ENCODE peak calls at places on chromosome 9, in four cellular contexts. V is WTC11, Y is GM12878, W is K562. M is an unnamed sample.

GRCh38 chr9:7121055-7121454 is 363.3 kb downstream of the KDM4C start:
- DNase-seq in Y (peak), V (no peak), W (peak), M (no peak)

GRCh38 chr9:95048225-95049087 is 269.1 kb downstream of the FANCC start:
- DNase-seq in W (peak), Y (no peak), V (peak), M (peak)

GRCh38 chr9:7363777-7364477 is 435.7 kb downstream of the DMAC1 start:
- DNase-seq in V (no peak), W (no peak), Y (no peak), M (no peak)

GRCh38 chr9:92295827-92296258 is 2.3 kb upstream of the IARS1 start:
- DNase-seq in Y (no peak), V (no peak), W (peak), M (no peak)

GRCh38 chr9:17555362-17556054 is 23.4 kb upstream of the SH3GL2 start:
- DNase-seq in W (no peak), V (no peak), Y (no peak), M (no peak)

GRCh38 chr9:105026451-105026850 is 98.5 kb upstream of the ABCA1 start:
- DNase-seq in Y (no peak), W (no peak), V (no peak), M (no peak)

GRCh38 chr9:73566627-73567026 is 415.0 kb downstream of the ANXA1 start:
- DNase-seq in V (no peak), W (no peak), Y (no peak), M (no peak)

GRCh38 chr9:109117856-109118801 is 1.6 kb downstream of the TMEM245 start:
- DNase-seq in V (no peak), Y (no peak), W (peak), M (peak)

GRCh38 chr9:137882506-137882821 is 4.9 kb downstream of the CACNA1B start:
- DNase-seq in W (no peak), Y (no peak), V (no peak), M (no peak)

GRCh38 chr9:128078504-128079434 is 10.7 kb downstream of the SLC25A25 start:
- DNase-seq in Y (no peak), V (no peak), W (peak), M (no peak)

GRCh38 chr9:137650259-137650658 is 31.5 kb downstream of the EHMT1 start:
- DNase-seq in V (no peak), W (no peak), Y (no peak), M (no peak)

GRCh38 chr9:91146391-91147019 is 215.2 kb downstream of the AUH start:
- DNase-seq in Y (no peak), V (no peak), W (no peak), M (no peak)

GRCh38 chr9:101326501-101326900 is 58.3 kb downstream of the BAAT start:
- DNase-seq in W (no peak), V (no peak), Y (no peak), M (peak)
- TF ChIP-seq ETV6 in W (no peak), V (no peak), Y (no peak), M (no peak)

DNA sequence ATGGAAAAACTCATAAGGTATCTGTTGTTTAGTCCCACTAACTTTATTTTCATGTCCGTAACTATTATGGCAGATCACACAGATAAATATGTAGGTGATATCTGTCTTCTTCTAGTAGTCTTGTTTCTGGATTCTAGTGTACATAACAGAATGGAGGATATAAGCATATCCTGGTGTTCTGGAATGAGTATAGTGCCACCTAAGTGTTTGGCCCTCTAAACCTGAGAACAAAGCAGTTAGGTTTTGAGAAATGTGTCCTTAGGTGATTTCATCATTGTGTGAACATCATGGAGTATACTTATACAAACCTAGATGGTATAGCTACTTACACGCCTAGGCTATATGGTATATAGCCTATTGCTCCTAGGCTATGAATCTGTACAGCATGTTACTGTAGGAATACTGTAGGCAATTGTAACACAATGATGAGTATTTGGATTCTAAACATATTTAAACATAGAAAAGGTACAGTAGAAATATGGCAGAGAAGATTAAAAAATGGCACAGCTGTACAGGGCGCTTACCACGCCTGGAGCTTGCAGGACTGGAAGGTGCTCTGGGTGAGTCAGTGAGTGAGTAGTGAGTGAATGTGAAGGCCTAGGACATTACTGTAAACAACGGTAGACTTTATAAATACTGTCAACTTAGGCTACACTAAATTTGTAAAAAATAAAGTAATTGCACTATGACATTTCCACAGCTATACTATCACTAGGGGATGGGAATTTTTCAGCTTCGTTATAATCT is 150.3 kb upstream of the SLC24A2 start:
- DNase-seq in Y (no peak), V (no peak), W (no peak), M (no peak)
- TF ChIP-seq ETV6 in Y (no peak), V (no peak), W (no peak), M (no peak)

GRCh38 chr9:38380230-38380871 is 12.2 kb upstream of the ALDH1B1 start:
- DNase-seq in V (no peak), W (no peak), Y (no peak), M (peak)
- TF ChIP-seq ETV6 in V (no peak), W (no peak), Y (no peak), M (no peak)

DNA sequence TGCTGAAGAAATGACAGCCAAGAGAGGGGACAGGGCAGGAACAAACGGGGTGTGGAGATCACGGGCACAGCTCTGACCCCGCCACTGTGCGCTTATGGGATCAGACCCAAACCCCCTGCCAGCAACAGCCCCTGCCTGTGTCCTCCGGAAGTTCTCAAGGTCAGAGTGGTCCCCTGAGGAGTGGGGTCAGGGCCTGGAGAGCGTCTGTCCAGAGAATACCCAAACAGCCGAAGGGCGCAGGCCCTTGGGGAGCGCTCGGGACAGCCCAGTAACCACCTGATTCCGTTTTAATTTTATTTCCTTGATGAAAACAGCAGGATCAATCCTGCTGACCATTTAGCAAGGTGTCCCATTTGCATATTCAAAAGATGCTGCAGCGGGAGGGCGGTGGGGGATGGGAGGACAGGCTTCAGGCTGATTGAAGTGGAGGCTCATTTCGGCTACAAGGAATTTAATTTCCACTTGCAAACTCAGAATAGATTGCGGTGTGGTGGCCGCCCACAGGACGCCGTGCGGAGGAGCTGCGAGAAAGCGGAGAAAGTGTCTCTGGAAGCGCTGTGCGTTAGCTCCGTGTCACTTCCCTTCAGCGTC is 32.6 kb upstream of the TMEM250 start:
- DNase-seq in W (no peak), V (peak), Y (no peak), M (no peak)
- TF ChIP-seq ETV6 in W (no peak), V (peak), Y (no peak), M (no peak)

GRCh38 chr9:114906922-114907571 is 23.3 kb downstream of the TNFSF8 start:
- DNase-seq in Y (no peak), V (peak), W (no peak), M (peak)

GRCh38 chr9:114905160-114905940 is 25.0 kb downstream of the TNFSF8 start:
- DNase-seq in W (no peak), V (no peak), Y (no peak), M (no peak)

GRCh38 chr9:114900937-114901802 is 29.2 kb downstream of the TNFSF8 start:
- DNase-seq in Y (no peak), W (no peak), V (no peak), M (no peak)

GRCh38 chr9:114899461-114899860 is 30.9 kb downstream of the TNFSF8 start:
- DNase-seq in V (no peak), Y (no peak), W (no peak), M (no peak)

GRCh38 chr9:114902773-114903589 is 27.4 kb downstream of the TNFSF8 start:
- DNase-seq in Y (no peak), V (no peak), W (no peak), M (no peak)
- TF ChIP-seq ETV6 in Y (no peak), V (no peak), W (no peak), M (no peak)

GRCh38 chr9:27632254-27632653 is 59.0 kb upstream of the C9orf72 start:
- DNase-seq in V (no peak), W (no peak), Y (no peak), M (no peak)
- TF ChIP-seq ETV6 in V (no peak), W (no peak), Y (no peak), M (no peak)

DNA sequence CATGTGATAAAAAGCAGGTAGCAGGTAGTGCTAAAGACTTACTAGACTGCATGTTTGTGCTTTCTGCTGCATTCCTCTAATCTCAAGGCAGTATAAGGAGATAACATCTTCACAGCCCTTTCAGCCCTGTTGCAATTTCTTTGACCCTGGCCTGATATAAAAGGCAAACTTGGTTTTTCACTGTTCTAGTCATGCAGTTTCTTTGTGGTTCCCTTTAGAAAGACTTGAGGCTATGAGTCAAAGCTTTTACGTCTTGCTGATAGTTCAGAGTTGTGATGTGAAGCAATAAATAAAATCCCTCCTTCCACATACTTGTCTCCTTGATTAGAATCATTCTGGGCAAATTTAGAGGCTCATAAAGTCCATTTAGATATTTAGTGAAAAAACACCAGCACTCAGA is 88.6 kb upstream of the CDKN2B start:
- DNase-seq in W (no peak), V (no peak), Y (no peak), M (no peak)
- TF ChIP-seq ETV6 in W (no peak), V (no peak), Y (no peak), M (no peak)

GRCh38 chr9:35998333-35998732 is 38.4 kb upstream of the RECK start:
- DNase-seq in W (no peak), Y (no peak), V (no peak), M (no peak)
- TF ChIP-seq ETV6 in W (no peak), Y (no peak), V (no peak), M (no peak)